ENCODE peak calls at places on chromosomes 3 and 15, in four cellular contexts. Z is right lobe of liver, Y is stomach, X is breast epithelium. R is an unnamed sample. For H3K4me1, the result is how much of the 10 kb centered on the place peaks cover.

GRCh38 chr3:13301295-13301987 is 118.7 kb downstream of the NUP210 start:
- DNase-seq in Z (no peak), Y (no peak), X (no peak), R (no peak)

GRCh38 chr3:42270561-42270960 is 4.6 kb upstream of the CCK start:
- DNase-seq in Z (no peak), Y (no peak), X (no peak), R (no peak)

GRCh38 chr3:104412608-104413580 is 953.8 kb upstream of the ALCAM start:
- DNase-seq in Z (no peak), Y (no peak), X (no peak), R (no peak)

GRCh38 chr3:11015369-11015768 is 22.8 kb downstream of the SLC6A1 start:
- DNase-seq in Z (no peak), Y (no peak), X (no peak), R (no peak)

GRCh38 chr3:112320698-112321097 is 12.3 kb upstream of the CD200 start:
- DNase-seq in Z (no peak), Y (no peak), X (no peak), R (no peak)

GRCh38 chr3:73625124-73625665 is 454 bp upstream of the PDZRN3 start:
- DNase-seq in Z (no peak), Y (peak), X (no peak), R (peak)

GRCh38 chr3:141311170-141311495 is 57.2 kb upstream of the ZBTB38 start:
- DNase-seq in Z (no peak), Y (no peak), X (no peak), R (peak)

GRCh38 chr3:51702156-51702555 is 4.7 kb upstream of the GRM2 start:
- DNase-seq in Z (peak), Y (no peak), X (no peak), R (no peak)

GRCh38 chr15:60471314-60471713 is 7.6 kb downstream of the ICE2 start:
- DNase-seq in Z (no peak), Y (no peak), X (no peak), R (no peak)

GRCh38 chr3:9903238-9903624 is 583 bp downstream of the IL17RE start:
- DNase-seq in Z (no peak), Y (no peak), X (no peak), R (no peak)

GRCh38 chr3:33915796-33916589 is 117.6 kb downstream of the PDCD6IP start:
- DNase-seq in Z (no peak), Y (no peak), X (no peak), R (peak)

GRCh38 chr15:68809517-68809916 is 11.2 kb downstream of the ANP32A start:
- DNase-seq in Z (no peak), Y (no peak), X (no peak), R (no peak)

GRCh38 chr3:180117381-180118163 is 80.8 kb upstream of the PEX5L start:
- DNase-seq in Z (no peak), Y (no peak), X (no peak), R (no peak)

GRCh38 chr3:48258530-48258929 is 17.6 kb downstream of the ZNF589 start:
- DNase-seq in Z (no peak), Y (no peak), X (no peak), R (no peak)
- H3K4me1 ChIP-seq in Z (under half), Y (under half), X (under half), R (under half)

GRCh38 chr15:32933241-32933640 is 215.4 kb downstream of the GREM1 start:
- DNase-seq in Z (no peak), Y (no peak), X (no peak), R (no peak)

GRCh38 chr15:32935139-32935538 is 217.3 kb downstream of the GREM1 start:
- DNase-seq in Z (no peak), Y (no peak), X (no peak), R (no peak)

GRCh38 chr15:32941823-32942222 is 224.0 kb downstream of the GREM1 start:
- DNase-seq in Z (no peak), Y (no peak), X (no peak), R (no peak)

DNA sequence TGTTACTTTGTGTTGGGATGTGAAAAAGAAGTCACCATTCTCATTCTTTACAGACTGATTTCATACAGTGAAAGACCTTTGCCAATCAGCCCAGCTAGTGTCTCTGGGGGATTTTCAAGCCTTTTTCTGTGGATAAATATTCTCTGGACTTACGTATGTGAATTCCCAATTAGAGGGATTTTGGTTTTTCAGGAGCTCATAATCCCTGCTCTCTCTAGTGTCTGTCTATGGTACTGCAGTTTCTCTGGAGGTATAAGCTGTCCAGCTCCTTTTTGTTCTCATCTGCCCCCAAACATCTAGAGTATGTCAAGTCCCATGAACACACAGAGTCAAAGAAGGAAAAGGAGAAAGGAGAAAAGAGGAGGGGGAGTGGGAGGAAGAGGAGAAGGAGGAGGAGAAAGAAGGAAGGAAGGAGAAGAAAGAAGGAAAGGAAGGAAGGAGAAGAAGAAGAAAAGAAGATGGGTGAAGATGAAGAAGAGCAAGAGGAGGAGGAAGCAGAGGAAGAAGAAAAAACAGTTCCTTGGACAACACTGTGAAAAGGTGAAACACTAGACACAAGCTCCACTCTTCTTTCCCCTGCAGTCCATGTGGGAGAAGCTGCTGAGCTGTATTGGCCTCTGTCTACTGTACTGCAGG is 218.6 kb downstream of the GREM1 start:
- DNase-seq in Z (no peak), Y (no peak), X (no peak), R (no peak)
- TF ChIP-seq CTCF in Z (peak), Y (peak), X (peak), R (peak)

DNA sequence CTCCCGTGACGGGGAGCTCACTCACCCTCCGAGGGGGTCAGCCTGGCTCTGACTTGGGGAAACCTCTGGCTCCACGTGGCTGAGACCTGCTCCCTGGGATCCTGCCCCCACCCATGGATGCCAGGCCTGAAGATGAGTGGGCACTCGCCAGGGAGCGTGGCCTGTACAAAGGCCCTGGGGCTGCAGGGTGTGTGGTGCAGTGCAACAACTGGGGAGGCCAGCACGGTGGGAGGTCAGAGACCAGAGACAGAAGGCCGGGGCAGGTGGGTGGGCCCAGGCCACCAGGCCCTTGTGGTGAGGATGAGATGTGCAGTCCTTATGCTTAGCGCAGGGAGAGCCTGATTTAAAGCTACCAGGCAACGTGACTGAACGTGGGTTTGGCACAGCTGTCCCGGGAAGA is 5.0 kb downstream of the DNAJB8 start:
- DNase-seq in Z (no peak), Y (no peak), X (no peak), R (no peak)
- TF ChIP-seq POLR2A in Z (no peak), Y (no peak), X (no peak), R (no peak)

DNA sequence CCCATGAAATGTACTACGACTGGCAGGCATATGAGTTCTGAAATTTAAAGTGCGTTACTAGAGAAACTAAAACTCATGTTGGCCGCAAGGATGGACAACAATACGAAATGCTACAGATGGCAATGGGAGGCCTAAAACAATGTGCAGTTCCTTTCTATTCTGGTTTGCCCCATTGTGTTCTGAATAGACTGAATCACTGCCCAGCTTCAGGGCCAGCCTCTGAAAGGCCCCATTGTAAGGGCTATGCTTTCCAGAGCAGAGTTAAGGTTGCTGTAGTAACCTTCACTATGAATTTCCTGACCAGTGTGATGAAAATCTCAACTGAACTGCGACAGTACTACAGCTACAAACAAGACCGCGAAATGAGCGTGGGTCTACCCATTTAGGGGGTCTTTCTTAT is 80.3 kb downstream of the MYO1E start:
- DNase-seq in Z (no peak), Y (no peak), X (no peak), R (no peak)
- H3K4me1 ChIP-seq in Z (under half), Y (half or more), X (under half), R (under half)

GRCh38 chr3:19632099-19633074 is 301.6 kb downstream of the EFHB start:
- DNase-seq in Z (no peak), Y (no peak), X (no peak), R (no peak)
- TF ChIP-seq CTCF in Z (no peak), Y (no peak), X (no peak), R (no peak)

GRCh38 chr3:122513386-122514122 is 1.2 kb downstream of the KPNA1 start:
- DNase-seq in Z (no peak), Y (no peak), X (no peak), R (no peak)
- TF ChIP-seq POLR2A in Z (no peak), Y (no peak), X (no peak), R (no peak)

DNA sequence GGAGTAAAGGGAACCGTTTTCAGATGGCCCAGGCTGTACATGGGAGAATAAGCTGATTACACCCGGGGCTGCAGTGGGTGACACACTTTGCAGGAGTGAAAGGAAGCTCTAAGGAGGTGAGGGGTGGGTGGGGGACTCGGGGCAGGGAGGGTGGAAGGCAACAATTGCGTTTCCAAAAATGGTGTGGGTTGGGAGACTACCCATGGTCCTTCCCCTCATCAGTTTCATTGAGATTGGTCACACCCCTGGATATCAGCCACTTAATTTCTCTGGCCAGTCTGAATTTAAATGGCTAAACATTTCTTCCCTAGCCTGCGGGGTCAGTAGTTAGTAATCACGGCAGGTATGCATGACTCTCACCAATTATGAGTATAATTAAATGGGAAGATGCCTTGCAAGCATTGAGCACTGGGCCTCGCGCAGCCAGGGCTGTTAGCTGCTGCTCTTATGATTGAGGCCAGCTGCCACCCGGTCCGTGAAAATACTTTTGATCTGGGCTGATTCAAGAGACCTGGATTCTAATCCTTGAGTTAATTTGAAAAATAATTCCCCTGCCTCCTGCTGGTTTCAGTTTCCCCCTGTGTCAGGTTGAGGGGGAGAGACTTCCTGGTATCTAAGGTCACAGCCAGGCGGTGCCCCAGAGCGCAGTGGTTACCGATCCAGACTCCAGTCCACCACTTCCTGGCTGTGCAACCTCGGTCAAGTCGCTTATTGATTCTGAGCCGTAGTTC is 23.3 kb downstream of the SLC6A6 start:
- DNase-seq in Z (no peak), Y (peak), X (no peak), R (no peak)
- H3K4me1 ChIP-seq in Z (under half), Y (half or more), X (under half), R (under half)

DNA sequence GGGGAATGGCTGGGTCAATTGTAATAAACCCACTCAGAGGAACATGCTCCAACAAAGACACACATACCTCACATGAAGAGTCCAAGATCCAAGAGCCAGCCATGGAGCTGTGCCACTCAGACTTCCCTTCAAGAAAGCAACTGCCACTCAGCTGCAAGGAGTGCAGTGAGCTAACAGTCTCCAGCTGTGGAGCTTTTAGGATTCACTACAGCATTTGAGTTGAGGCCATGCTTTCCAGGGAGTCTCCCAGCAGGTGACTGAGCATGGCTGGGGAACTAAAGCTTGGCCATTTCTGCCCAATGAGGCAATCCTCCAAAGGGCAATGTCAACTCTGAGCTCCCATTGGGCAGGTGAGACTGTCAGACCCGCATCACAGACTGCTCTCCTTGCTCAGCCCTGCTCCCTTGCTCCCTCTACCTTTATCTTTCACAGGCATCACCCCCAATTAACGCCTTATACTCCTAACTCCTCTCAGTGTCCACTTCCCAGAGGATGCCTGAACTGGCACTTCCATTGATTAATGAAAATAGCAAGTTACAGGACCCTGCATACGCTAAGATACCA is 165.3 kb upstream of the CTNNB1 start:
- DNase-seq in Z (no peak), Y (no peak), X (no peak), R (no peak)
- TF ChIP-seq CTCF in Z (no peak), Y (no peak), X (no peak), R (no peak)

DNA sequence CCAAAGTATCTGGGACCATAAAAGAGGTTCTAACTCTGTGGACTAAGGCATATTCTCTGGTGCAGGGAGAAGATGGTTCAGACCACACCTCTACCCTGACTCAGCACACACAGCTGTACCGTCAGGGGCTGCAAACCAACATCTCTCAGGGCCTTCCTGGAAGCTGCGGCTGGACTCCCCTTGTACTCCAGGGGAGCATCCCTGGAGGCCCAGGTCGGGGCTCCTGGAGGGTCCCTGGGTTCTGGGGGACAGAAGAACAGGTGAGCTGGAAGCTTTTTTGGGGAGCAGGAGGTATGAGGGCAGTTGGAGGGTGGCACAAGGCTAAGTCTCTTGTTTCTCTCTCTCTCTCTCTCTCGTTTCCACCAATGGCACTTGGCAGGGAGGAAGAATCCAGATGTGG is 60.5 kb downstream of the LINGO1 start:
- DNase-seq in Z (no peak), Y (no peak), X (no peak), R (no peak)
- TF ChIP-seq POLR2A in Z (no peak), Y (no peak), X (no peak), R (no peak)

GRCh38 chr15:62641782-62642181 is 400.8 kb upstream of the TPM1 start:
- DNase-seq in Z (no peak), Y (no peak), X (no peak), R (no peak)
- H3K4me1 ChIP-seq in Z (under half), Y (under half), X (under half), R (under half)

R was measured in testis.